ENCODE peak calls at places on chromosomes 7 and 10, in four cellular contexts. R, I, T and G are unnamed samples.

GRCh38 chr10:36669615-36670325 is 455.6 kb upstream of the ANKRD30A start:
- DNase-seq in T (no peak), I (no peak), R (no peak), G (no peak)

GRCh38 chr10:97408496-97408992 is 7.4 kb upstream of the RRP12 start:
- DNase-seq in R (no peak), T (no peak), I (no peak), G (no peak)

GRCh38 chr7:96174812-96175211 is 147.1 kb downstream of the SLC25A13 start:
- DNase-seq in I (no peak), T (no peak), R (no peak), G (no peak)

GRCh38 chr7:50304158-50304910 is at the start of gene IKZF1:
- DNase-seq in I (peak), R (no peak), T (no peak), G (no peak)

GRCh38 chr7:130488376-130489139 is 3.3 kb upstream of the MEST start:
- DNase-seq in R (no peak), T (peak), I (no peak), G (no peak)

GRCh38 chr7:11675163-11675562 is 156.8 kb downstream of the THSD7A start:
- DNase-seq in I (no peak), R (no peak), T (no peak), G (no peak)

GRCh38 chr7:127689194-127689772 is 37.3 kb downstream of the SND1 start:
- DNase-seq in T (no peak), I (no peak), R (no peak), G (peak)

GRCh38 chr7:66374141-66374540 is 169.0 kb downstream of the TPST1 start:
- DNase-seq in I (no peak), R (no peak), T (peak), G (no peak)

GRCh38 chr10:29392376-29393021 is 103.6 kb downstream of the LYZL1 start:
- DNase-seq in T (peak), R (peak), I (peak), G (no peak)

GRCh38 chr10:130575756-130576285 is 439.6 kb downstream of the GLRX3 start:
- DNase-seq in R (no peak), T (no peak), I (no peak), G (no peak)

GRCh38 chr7:127904706-127905056 is 126.6 kb downstream of the LRRC4 start:
- DNase-seq in R (no peak), I (peak), T (no peak), G (no peak)

GRCh38 chr7:28890137-28890536 is 68.0 kb downstream of the TRIL start:
- DNase-seq in T (no peak), I (no peak), R (no peak), G (no peak)

GRCh38 chr7:94656925-94657731 is 1.2 kb upstream of the SGCE start:
- DNase-seq in I (peak), T (peak), R (no peak), G (no peak)

GRCh38 chr7:94655884-94656657 is at the start of gene SGCE:
- DNase-seq in T (peak), R (peak), I (peak), G (peak)

GRCh38 chr7:94656658-94656924 is 658 bp upstream of the SGCE start:
- DNase-seq in I (no peak), T (no peak), R (no peak), G (no peak)

GRCh38 chr7:94660006-94660405 is 4.1 kb upstream of the SGCE start:
- DNase-seq in I (peak), T (no peak), R (no peak), G (no peak)

DNA sequence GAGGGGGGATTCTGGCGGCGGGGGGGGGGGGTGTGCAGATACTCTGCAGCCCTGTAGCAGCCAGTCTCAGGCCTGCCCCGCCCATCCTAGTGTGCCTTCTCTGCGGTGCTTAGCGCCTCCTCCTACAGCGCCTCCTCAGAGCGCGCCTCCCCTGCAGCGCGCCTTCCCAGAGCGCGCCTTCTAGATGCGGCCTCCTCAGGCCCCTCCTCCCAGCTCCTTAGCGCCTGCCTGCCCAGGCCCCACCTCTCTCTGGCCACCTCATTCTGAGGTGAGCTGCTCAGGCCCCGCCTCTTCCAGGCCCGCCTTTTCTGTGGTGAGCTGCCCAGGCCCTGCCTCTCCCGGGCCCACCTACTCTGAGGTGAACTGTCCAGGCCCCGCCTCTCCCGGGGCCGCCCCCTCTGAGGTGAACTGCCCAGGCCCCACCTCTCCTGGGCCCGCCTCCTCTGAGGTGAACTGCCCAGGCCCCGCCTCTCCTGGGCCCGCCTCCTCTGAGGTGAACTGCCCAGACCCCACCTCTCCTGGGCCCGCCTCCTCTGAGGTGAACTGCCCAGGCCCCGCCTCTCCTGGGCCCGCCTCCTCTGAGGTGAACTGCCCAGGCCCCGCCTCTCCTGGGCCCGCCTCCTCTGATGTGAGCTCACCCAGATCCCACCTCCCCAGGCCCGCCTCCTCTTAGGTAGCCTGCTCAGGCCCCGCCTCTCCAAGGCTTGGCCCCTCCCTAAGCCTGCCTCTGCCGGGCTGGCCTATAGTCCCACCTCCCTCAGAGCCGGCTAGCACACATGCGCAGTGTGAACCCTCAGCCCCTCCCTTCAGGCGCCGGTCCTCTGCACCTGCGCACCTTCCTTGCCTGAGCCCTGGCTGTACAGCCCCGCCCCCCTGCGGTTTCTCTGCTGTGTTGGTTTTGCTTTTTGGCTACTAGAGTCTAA is 2.1 kb upstream of the SGCE start:
- DNase-seq in I (peak), T (peak), R (peak), G (peak)
- TF ChIP-seq CTCF in I (no peak), T (no peak), R (no peak), G (no peak)

GRCh38 chr7:134004829-134005505 is 122.2 kb upstream of the LRGUK start:
- DNase-seq in T (no peak), I (no peak), R (no peak), G (no peak)
- TF ChIP-seq CTCF in T (no peak), I (no peak), R (no peak), G (no peak)

GRCh38 chr7:142519790-142520078 is 229.5 kb upstream of the PRSS1 start:
- DNase-seq in T (no peak), I (no peak), R (no peak), G (no peak)

GRCh38 chr7:142523821-142524460 is 225.3 kb upstream of the PRSS1 start:
- DNase-seq in I (peak), R (no peak), T (no peak), G (no peak)

GRCh38 chr7:142516038-142516501 is 233.2 kb upstream of the PRSS1 start:
- DNase-seq in I (peak), T (peak), R (no peak), G (peak)

GRCh38 chr7:142513221-142513955 is 235.9 kb upstream of the PRSS1 start:
- DNase-seq in I (no peak), T (no peak), R (no peak), G (no peak)

GRCh38 chr7:142519077-142519789 is 230.0 kb upstream of the PRSS1 start:
- DNase-seq in T (no peak), I (no peak), R (no peak), G (no peak)
- TF ChIP-seq CTCF in T (peak), I (no peak), R (no peak), G (no peak)

DNA sequence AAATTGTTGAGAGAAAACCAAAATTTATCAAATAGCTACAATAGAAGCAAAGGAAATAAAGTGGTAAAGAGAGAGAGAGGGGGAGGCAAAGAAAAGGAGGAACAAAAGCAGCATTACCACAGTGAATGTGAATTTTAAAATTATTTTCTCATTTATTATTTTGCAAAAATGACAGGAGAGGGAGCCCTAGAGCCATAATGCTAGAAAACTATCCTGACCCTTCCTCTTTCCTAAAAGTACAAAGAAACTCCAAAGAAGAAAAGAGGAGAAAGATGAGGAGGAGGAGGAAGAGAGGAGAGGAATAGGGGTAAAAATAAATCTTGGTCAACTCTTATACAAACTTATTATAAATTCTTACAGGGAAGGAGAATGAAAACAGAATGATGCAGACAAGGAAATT is 921.5 kb downstream of the NRG3 start:
- DNase-seq in I (peak), T (peak), R (no peak), G (no peak)
- TF ChIP-seq CTCF in I (peak), T (peak), R (peak), G (peak)

DNA sequence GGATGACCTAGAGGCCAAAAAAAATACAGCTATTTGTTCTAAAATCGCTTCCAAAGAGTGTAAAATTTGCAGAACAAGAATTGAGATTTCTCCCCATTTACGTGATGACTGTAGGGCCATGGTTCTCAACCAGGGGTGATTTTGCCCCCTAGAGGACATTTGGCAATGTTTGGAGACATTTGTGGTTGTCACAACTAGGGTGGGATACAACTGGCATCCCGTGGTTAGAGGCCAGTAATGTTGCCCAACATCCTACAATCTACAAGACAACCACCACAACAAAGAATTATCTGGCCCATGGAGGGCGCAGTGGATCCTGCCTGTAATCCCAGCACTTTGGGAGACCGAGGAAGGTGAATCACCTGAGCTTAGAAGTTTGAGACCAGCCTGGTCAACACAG is 22.8 kb upstream of the MALSU1 start:
- DNase-seq in T (no peak), I (no peak), R (no peak), G (no peak)
- TF ChIP-seq CTCF in T (no peak), I (no peak), R (no peak), G (peak)

DNA sequence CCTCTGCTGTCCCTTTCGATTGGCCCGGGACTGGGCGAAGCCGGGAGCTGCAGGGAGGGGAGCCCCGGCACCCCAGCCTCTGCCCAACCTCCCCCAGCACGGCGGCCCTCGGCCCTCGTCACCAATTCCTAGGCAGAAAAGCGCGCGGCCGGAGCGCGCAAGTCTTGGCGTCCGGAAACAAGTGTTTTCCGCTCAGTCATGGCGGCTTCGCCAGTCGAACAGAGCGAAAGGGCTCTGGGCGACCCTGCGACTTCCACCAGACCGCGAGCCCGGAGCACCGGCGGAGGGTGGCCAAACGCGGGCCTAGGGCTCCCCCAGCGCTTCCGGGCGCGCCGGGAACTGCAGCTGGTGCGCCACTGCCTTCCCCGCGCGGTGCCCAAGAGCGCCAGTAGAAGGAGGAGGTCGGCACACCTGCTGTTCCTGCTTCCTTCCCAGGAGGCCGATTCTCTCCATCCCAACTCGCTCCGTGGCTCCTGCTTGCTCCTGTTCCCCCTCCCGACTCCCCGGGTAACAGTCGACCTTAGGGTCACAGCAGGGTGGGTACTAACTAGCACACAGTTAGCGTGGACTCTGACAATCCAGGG is 729.9 kb downstream of the ZWINT start:
- DNase-seq in I (peak), R (no peak), T (peak), G (no peak)
- TF ChIP-seq CTCF in I (peak), R (peak), T (peak), G (no peak)

DNA sequence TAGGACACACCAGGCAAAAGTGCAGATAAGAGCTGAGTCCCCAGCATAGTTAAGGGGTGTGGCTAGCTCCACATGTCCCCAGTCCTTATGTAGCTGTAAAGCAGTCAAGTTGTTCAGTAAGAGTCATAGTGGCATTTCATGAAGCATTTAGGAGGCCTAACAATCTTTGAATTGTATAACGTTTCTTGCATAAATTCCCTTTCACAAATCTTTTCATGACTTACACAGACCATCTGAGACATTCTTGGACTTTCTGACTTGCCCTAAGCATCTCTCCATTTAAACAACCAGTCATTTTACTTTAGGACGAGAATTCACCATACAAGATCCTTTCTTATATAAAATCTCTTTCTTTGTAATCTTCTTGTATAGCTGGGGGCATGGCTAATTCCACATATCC is 53.9 kb upstream of the INHBA start:
- DNase-seq in T (no peak), I (no peak), R (no peak), G (no peak)
- TF ChIP-seq CTCF in T (no peak), I (no peak), R (no peak), G (no peak)

GRCh38 chr10:104638861-104639594 is 2.1 kb upstream of the SORCS3 start:
- DNase-seq in I (no peak), R (no peak), T (no peak), G (no peak)
- TF ChIP-seq CTCF in I (peak), R (peak), T (no peak), G (no peak)

DNA sequence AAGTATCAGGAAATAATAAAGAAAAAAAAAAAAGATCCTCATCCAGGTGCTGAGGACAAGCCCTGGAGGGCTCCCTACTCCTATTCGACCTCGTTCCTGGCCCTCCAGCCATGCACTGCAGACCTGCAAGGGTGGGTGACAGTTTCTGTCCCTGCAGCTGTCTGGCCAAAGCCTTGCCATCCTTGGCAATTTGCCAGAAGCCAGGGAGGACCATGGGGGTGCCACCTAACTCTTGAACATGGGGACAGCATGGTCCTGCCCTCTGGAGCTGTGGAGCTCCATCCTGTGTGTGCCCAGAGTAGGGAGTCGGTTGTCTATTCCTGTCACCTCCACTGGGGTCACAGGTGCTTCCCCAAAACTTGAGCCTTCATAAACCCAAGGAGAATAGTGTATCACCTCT is 27.8 kb downstream of the DMBT1 start:
- DNase-seq in T (no peak), I (no peak), R (no peak), G (no peak)
- TF ChIP-seq CTCF in T (no peak), I (no peak), R (no peak), G (no peak)

GRCh38 chr10:121978511-121978910 is 3.5 kb upstream of the NSMCE4A start:
- DNase-seq in I (no peak), T (no peak), R (no peak), G (no peak)

GRCh38 chr10:121976607-121977006 is 1.6 kb upstream of the NSMCE4A start:
- DNase-seq in T (no peak), I (no peak), R (no peak), G (no peak)

GRCh38 chr10:121974019-121974534 is 940 bp downstream of the NSMCE4A start:
- DNase-seq in T (no peak), R (no peak), I (no peak), G (no peak)

GRCh38 chr10:121975295-121976086 is 474 bp upstream of the NSMCE4A start:
- DNase-seq in R (no peak), I (no peak), T (no peak), G (no peak)

DNA sequence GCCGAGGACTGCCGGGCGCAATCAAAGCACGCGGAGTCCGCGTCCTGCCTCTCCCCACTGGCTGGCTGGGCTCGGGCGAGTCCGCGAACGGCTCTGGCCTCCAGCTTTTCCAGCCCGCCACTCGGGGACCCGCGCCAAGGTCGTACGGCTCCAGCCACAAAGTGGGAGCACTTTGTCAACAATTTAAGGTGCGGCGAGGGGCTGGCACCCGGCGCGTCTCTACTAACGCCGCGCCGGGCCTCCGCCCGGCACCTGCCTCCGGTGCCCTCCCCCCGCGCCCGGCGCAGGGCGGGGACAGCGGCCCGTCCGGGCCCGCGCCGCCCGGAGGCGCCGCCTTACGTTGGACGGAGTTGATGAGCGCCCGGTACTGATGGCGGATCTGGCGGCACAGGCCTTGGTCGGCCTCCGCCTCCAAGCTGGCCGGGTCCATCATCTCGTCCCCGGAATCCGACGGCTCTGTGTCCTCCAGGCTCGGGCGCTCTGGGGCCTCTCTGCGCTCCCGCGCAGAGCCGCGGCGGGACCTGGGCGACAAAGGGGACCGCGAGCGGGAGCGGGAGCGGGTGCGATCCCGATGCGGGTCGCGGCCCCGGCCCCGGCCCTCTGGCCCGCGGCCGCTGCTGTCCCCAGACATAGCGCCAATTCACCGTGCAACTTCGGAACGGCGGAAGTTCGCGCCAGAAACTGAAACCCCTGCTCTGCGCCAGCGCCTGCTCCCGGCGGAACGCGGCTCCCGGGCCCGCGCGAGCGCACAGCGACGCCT is at the start of gene NSMCE4A:
- DNase-seq in R (no peak), I (peak), T (peak), G (peak)
- TF ChIP-seq CTCF in R (peak), I (no peak), T (peak), G (peak)